ENCODE peak calls at places on chromosomes 11 and 22, in nine cellular contexts. One of them, this sample, is unnamed.

GRCh38 chr11:122140535-122140934 is 24.5 kb upstream of the BLID start:
- DNase-seq in endothelial cell: no peak
- DNase-seq in AG08395: no peak
- DNase-seq in NCI-H146: no peak
- DNase-seq in astrocyte of the spinal cord: peak; percentile 85
- DNase-seq in heart left ventricle: no peak
- DNase-seq in activated naive CD4-positive, alpha-beta T cell treated with anti-CD3 and anti-CD28 coated beads, Interleukin-2, amount 10 ng/mL, durations not matched to agents 7 days and 5 days: no peak
- DNase-seq in ACHN: no peak
- DNase-seq in stimulated activated CD4-positive, alpha-beta T cell treated with anti-CD3 and anti-CD28 coated beads, Interleukin-4, amount 100 ng/mL, for 1 hour: no peak
- DNase-seq in this sample: no peak

GRCh38 chr11:57402188-57403066 is 12.0 kb upstream of the PRG2 start:
- DNase-seq in NCI-H146: no peak
- DNase-seq in heart left ventricle: no peak
- DNase-seq in astrocyte of the spinal cord: no peak
- DNase-seq in ACHN: no peak
- DNase-seq in AG08395: no peak
- DNase-seq in stimulated activated CD4-positive, alpha-beta T cell treated with anti-CD3 and anti-CD28 coated beads, Interleukin-4, amount 100 ng/mL, for 1 hour: no peak
- DNase-seq in activated naive CD4-positive, alpha-beta T cell treated with anti-CD3 and anti-CD28 coated beads, Interleukin-2, amount 10 ng/mL, durations not matched to agents 7 days and 5 days: no peak
- DNase-seq in endothelial cell: no peak
- DNase-seq in this sample: no peak

GRCh38 chr11:134755535-134755934 is 343.5 kb upstream of the B3GAT1 start:
- DNase-seq in AG08395: no peak
- DNase-seq in NCI-H146: no peak
- DNase-seq in ACHN: no peak
- DNase-seq in astrocyte of the spinal cord: no peak
- DNase-seq in activated naive CD4-positive, alpha-beta T cell treated with anti-CD3 and anti-CD28 coated beads, Interleukin-2, amount 10 ng/mL, durations not matched to agents 7 days and 5 days: no peak
- DNase-seq in heart left ventricle: no peak
- DNase-seq in endothelial cell: no peak
- DNase-seq in stimulated activated CD4-positive, alpha-beta T cell treated with anti-CD3 and anti-CD28 coated beads, Interleukin-4, amount 100 ng/mL, for 1 hour: no peak
- DNase-seq in this sample: peak; percentile 25

GRCh38 chr22:30308518-30309230 is 18.1 kb downstream of the TBC1D10A start:
- DNase-seq in AG08395: no peak
- DNase-seq in endothelial cell: no peak
- DNase-seq in heart left ventricle: peak; percentile 11
- DNase-seq in stimulated activated CD4-positive, alpha-beta T cell treated with anti-CD3 and anti-CD28 coated beads, Interleukin-4, amount 100 ng/mL, for 1 hour: peak; percentile 18
- DNase-seq in activated naive CD4-positive, alpha-beta T cell treated with anti-CD3 and anti-CD28 coated beads, Interleukin-2, amount 10 ng/mL, durations not matched to agents 7 days and 5 days: peak; percentile 32
- DNase-seq in astrocyte of the spinal cord: no peak
- DNase-seq in ACHN: no peak
- DNase-seq in NCI-H146: no peak
- DNase-seq in this sample: no peak

GRCh38 chr11:86592659-86593451 is 79.6 kb downstream of the ME3 start:
- DNase-seq in ACHN: peak; percentile 98
- DNase-seq in astrocyte of the spinal cord: peak; percentile 88
- DNase-seq in NCI-H146: peak; percentile 90
- DNase-seq in heart left ventricle: no peak
- DNase-seq in activated naive CD4-positive, alpha-beta T cell treated with anti-CD3 and anti-CD28 coated beads, Interleukin-2, amount 10 ng/mL, durations not matched to agents 7 days and 5 days: peak; percentile 77
- DNase-seq in endothelial cell: peak; percentile 52
- DNase-seq in stimulated activated CD4-positive, alpha-beta T cell treated with anti-CD3 and anti-CD28 coated beads, Interleukin-4, amount 100 ng/mL, for 1 hour: peak; percentile 73
- DNase-seq in AG08395: peak; percentile 66
- DNase-seq in this sample: peak; percentile 81

GRCh38 chr11:70954471-70954870 is 297.9 kb downstream of the SHANK2 start:
- DNase-seq in heart left ventricle: no peak
- DNase-seq in activated naive CD4-positive, alpha-beta T cell treated with anti-CD3 and anti-CD28 coated beads, Interleukin-2, amount 10 ng/mL, durations not matched to agents 7 days and 5 days: no peak
- DNase-seq in NCI-H146: no peak
- DNase-seq in AG08395: no peak
- DNase-seq in ACHN: no peak
- DNase-seq in astrocyte of the spinal cord: no peak
- DNase-seq in stimulated activated CD4-positive, alpha-beta T cell treated with anti-CD3 and anti-CD28 coated beads, Interleukin-4, amount 100 ng/mL, for 1 hour: no peak
- DNase-seq in endothelial cell: no peak
- DNase-seq in this sample: no peak

GRCh38 chr11:76797341-76798201 is 14.4 kb downstream of the TSKU start:
- DNase-seq in ACHN: no peak
- DNase-seq in astrocyte of the spinal cord: no peak
- DNase-seq in stimulated activated CD4-positive, alpha-beta T cell treated with anti-CD3 and anti-CD28 coated beads, Interleukin-4, amount 100 ng/mL, for 1 hour: no peak
- DNase-seq in activated naive CD4-positive, alpha-beta T cell treated with anti-CD3 and anti-CD28 coated beads, Interleukin-2, amount 10 ng/mL, durations not matched to agents 7 days and 5 days: peak; percentile 16
- DNase-seq in endothelial cell: no peak
- DNase-seq in NCI-H146: no peak
- DNase-seq in heart left ventricle: no peak
- DNase-seq in AG08395: no peak
- DNase-seq in this sample: no peak

GRCh38 chr22:36767035-36767775 is 8.7 kb downstream of the IFT27 start:
- DNase-seq in activated naive CD4-positive, alpha-beta T cell treated with anti-CD3 and anti-CD28 coated beads, Interleukin-2, amount 10 ng/mL, durations not matched to agents 7 days and 5 days: no peak
- DNase-seq in stimulated activated CD4-positive, alpha-beta T cell treated with anti-CD3 and anti-CD28 coated beads, Interleukin-4, amount 100 ng/mL, for 1 hour: no peak
- DNase-seq in NCI-H146: no peak
- DNase-seq in AG08395: no peak
- DNase-seq in astrocyte of the spinal cord: no peak
- DNase-seq in endothelial cell: no peak
- DNase-seq in ACHN: no peak
- DNase-seq in heart left ventricle: no peak
- DNase-seq in this sample: no peak

GRCh38 chr11:77617892-77618291 is 19.7 kb downstream of the CLNS1A start:
- DNase-seq in activated naive CD4-positive, alpha-beta T cell treated with anti-CD3 and anti-CD28 coated beads, Interleukin-2, amount 10 ng/mL, durations not matched to agents 7 days and 5 days: no peak
- DNase-seq in NCI-H146: no peak
- DNase-seq in stimulated activated CD4-positive, alpha-beta T cell treated with anti-CD3 and anti-CD28 coated beads, Interleukin-4, amount 100 ng/mL, for 1 hour: no peak
- DNase-seq in ACHN: no peak
- DNase-seq in heart left ventricle: no peak
- DNase-seq in endothelial cell: no peak
- DNase-seq in astrocyte of the spinal cord: no peak
- DNase-seq in AG08395: peak; percentile 27
- DNase-seq in this sample: no peak

GRCh38 chr11:62500066-62501035 is 46.3 kb downstream of the AHNAK start:
- DNase-seq in stimulated activated CD4-positive, alpha-beta T cell treated with anti-CD3 and anti-CD28 coated beads, Interleukin-4, amount 100 ng/mL, for 1 hour: no peak
- DNase-seq in endothelial cell: no peak
- DNase-seq in astrocyte of the spinal cord: no peak
- DNase-seq in ACHN: no peak
- DNase-seq in activated naive CD4-positive, alpha-beta T cell treated with anti-CD3 and anti-CD28 coated beads, Interleukin-2, amount 10 ng/mL, durations not matched to agents 7 days and 5 days: no peak
- DNase-seq in AG08395: no peak
- DNase-seq in NCI-H146: no peak
- DNase-seq in heart left ventricle: no peak
- DNase-seq in this sample: no peak

GRCh38 chr22:32723632-32724031 is 77.9 kb upstream of the TIMP3 start:
- DNase-seq in endothelial cell: no peak
- DNase-seq in activated naive CD4-positive, alpha-beta T cell treated with anti-CD3 and anti-CD28 coated beads, Interleukin-2, amount 10 ng/mL, durations not matched to agents 7 days and 5 days: peak; percentile 65
- DNase-seq in NCI-H146: no peak
- DNase-seq in heart left ventricle: peak; percentile 87
- DNase-seq in astrocyte of the spinal cord: peak; percentile 96
- DNase-seq in ACHN: no peak
- DNase-seq in AG08395: peak; percentile 89
- DNase-seq in stimulated activated CD4-positive, alpha-beta T cell treated with anti-CD3 and anti-CD28 coated beads, Interleukin-4, amount 100 ng/mL, for 1 hour: peak; percentile 33
- DNase-seq in this sample: peak; percentile 61

GRCh38 chr11:35267504-35267903 is 128.5 kb downstream of the CD44 start:
- DNase-seq in activated naive CD4-positive, alpha-beta T cell treated with anti-CD3 and anti-CD28 coated beads, Interleukin-2, amount 10 ng/mL, durations not matched to agents 7 days and 5 days: no peak
- DNase-seq in heart left ventricle: no peak
- DNase-seq in ACHN: peak; percentile 36
- DNase-seq in AG08395: peak; percentile 61
- DNase-seq in astrocyte of the spinal cord: peak; percentile 90
- DNase-seq in stimulated activated CD4-positive, alpha-beta T cell treated with anti-CD3 and anti-CD28 coated beads, Interleukin-4, amount 100 ng/mL, for 1 hour: no peak
- DNase-seq in NCI-H146: no peak
- DNase-seq in endothelial cell: no peak
- DNase-seq in this sample: no peak

GRCh38 chr11:2767071-2767470 is 67.3 kb upstream of the KCNQ1OT1 start:
- DNase-seq in heart left ventricle: no peak
- DNase-seq in activated naive CD4-positive, alpha-beta T cell treated with anti-CD3 and anti-CD28 coated beads, Interleukin-2, amount 10 ng/mL, durations not matched to agents 7 days and 5 days: no peak
- DNase-seq in endothelial cell: no peak
- DNase-seq in AG08395: no peak
- DNase-seq in NCI-H146: no peak
- DNase-seq in ACHN: no peak
- DNase-seq in stimulated activated CD4-positive, alpha-beta T cell treated with anti-CD3 and anti-CD28 coated beads, Interleukin-4, amount 100 ng/mL, for 1 hour: no peak
- DNase-seq in astrocyte of the spinal cord: no peak
- DNase-seq in this sample: no peak

GRCh38 chr11:115672412-115672811 is 168.2 kb upstream of the CADM1 start:
- DNase-seq in stimulated activated CD4-positive, alpha-beta T cell treated with anti-CD3 and anti-CD28 coated beads, Interleukin-4, amount 100 ng/mL, for 1 hour: no peak
- DNase-seq in astrocyte of the spinal cord: no peak
- DNase-seq in heart left ventricle: no peak
- DNase-seq in NCI-H146: no peak
- DNase-seq in ACHN: no peak
- DNase-seq in AG08395: no peak
- DNase-seq in activated naive CD4-positive, alpha-beta T cell treated with anti-CD3 and anti-CD28 coated beads, Interleukin-2, amount 10 ng/mL, durations not matched to agents 7 days and 5 days: no peak
- DNase-seq in endothelial cell: no peak
- DNase-seq in this sample: no peak

GRCh38 chr11:10645212-10645795 is 48.3 kb downstream of the IRAG1 start:
- DNase-seq in endothelial cell: no peak
- DNase-seq in heart left ventricle: no peak
- DNase-seq in ACHN: no peak
- DNase-seq in stimulated activated CD4-positive, alpha-beta T cell treated with anti-CD3 and anti-CD28 coated beads, Interleukin-4, amount 100 ng/mL, for 1 hour: no peak
- DNase-seq in activated naive CD4-positive, alpha-beta T cell treated with anti-CD3 and anti-CD28 coated beads, Interleukin-2, amount 10 ng/mL, durations not matched to agents 7 days and 5 days: no peak
- DNase-seq in astrocyte of the spinal cord: no peak
- DNase-seq in AG08395: no peak
- DNase-seq in NCI-H146: no peak
- DNase-seq in this sample: no peak

GRCh38 chr11:1848640-1849265 is 4.1 kb upstream of the LSP1 start:
- DNase-seq in ACHN: no peak
- DNase-seq in endothelial cell: no peak
- DNase-seq in NCI-H146: no peak
- DNase-seq in activated naive CD4-positive, alpha-beta T cell treated with anti-CD3 and anti-CD28 coated beads, Interleukin-2, amount 10 ng/mL, durations not matched to agents 7 days and 5 days: no peak
- DNase-seq in heart left ventricle: no peak
- DNase-seq in stimulated activated CD4-positive, alpha-beta T cell treated with anti-CD3 and anti-CD28 coated beads, Interleukin-4, amount 100 ng/mL, for 1 hour: no peak
- DNase-seq in astrocyte of the spinal cord: no peak
- DNase-seq in AG08395: no peak
- DNase-seq in this sample: no peak

This sample was measured in lung.